ENCODE peak calls at places on chromosomes 16 and 17, in five cellular contexts. One of them, this sample, is unnamed.

GRCh38 chr16:351804-352520 is 561 bp downstream of the AXIN1 start:
- DNase-seq in IMR-90: no peak
- DNase-seq in GM12878: no peak
- DNase-seq in PC-3: no peak
- DNase-seq in endodermal cell: no peak
- DNase-seq in this sample: no peak

GRCh38 chr17:81440511-81441244 is 45.4 kb downstream of the BAHCC1 start:
- DNase-seq in IMR-90: no peak
- DNase-seq in GM12878: no peak
- DNase-seq in PC-3: peak
- DNase-seq in endodermal cell: peak
- DNase-seq in this sample: no peak

GRCh38 chr16:58753711-58754134 is 19.6 kb upstream of the GOT2 start:
- DNase-seq in IMR-90: no peak
- DNase-seq in GM12878: no peak
- DNase-seq in PC-3: no peak
- DNase-seq in endodermal cell: peak
- DNase-seq in this sample: no peak

GRCh38 chr17:49996121-49996494 is 1.1 kb upstream of the DLX3 start:
- DNase-seq in IMR-90: no peak
- DNase-seq in GM12878: no peak
- DNase-seq in PC-3: no peak
- DNase-seq in endodermal cell: no peak
- DNase-seq in this sample: no peak

GRCh38 chr16:27444015-27444414 is 42.0 kb downstream of the IL21R start:
- DNase-seq in IMR-90: peak
- DNase-seq in GM12878: no peak
- DNase-seq in PC-3: no peak
- DNase-seq in endodermal cell: peak
- DNase-seq in this sample: no peak

GRCh38 chr16:84136331-84137125 is 8.4 kb downstream of the HSDL1 start:
- DNase-seq in IMR-90: peak
- DNase-seq in GM12878: no peak
- DNase-seq in PC-3: no peak
- DNase-seq in endodermal cell: no peak
- DNase-seq in this sample: no peak

GRCh38 chr17:40065041-40065770 is 2.4 kb downstream of the THRA start:
- DNase-seq in IMR-90: peak
- DNase-seq in GM12878: no peak
- DNase-seq in PC-3: no peak
- DNase-seq in endodermal cell: peak
- DNase-seq in this sample: no peak

GRCh38 chr17:43671075-43671692 is 9.5 kb upstream of the MEOX1 start:
- DNase-seq in IMR-90: no peak
- DNase-seq in GM12878: peak
- DNase-seq in PC-3: peak
- DNase-seq in endodermal cell: no peak
- DNase-seq in this sample: no peak

GRCh38 chr17:73320601-73321264 is 8.9 kb upstream of the CDC42EP4 start:
- DNase-seq in IMR-90: no peak
- DNase-seq in GM12878: no peak
- DNase-seq in PC-3: no peak
- DNase-seq in endodermal cell: no peak
- DNase-seq in this sample: no peak

GRCh38 chr17:4944554-4945175 is 3.7 kb downstream of the PFN1 start:
- DNase-seq in IMR-90: no peak
- DNase-seq in GM12878: no peak
- DNase-seq in PC-3: no peak
- DNase-seq in endodermal cell: peak
- DNase-seq in this sample: no peak

GRCh38 chr17:9902116-9902515 is 3.0 kb downstream of the RCVRN start:
- DNase-seq in IMR-90: peak
- DNase-seq in GM12878: no peak
- DNase-seq in PC-3: no peak
- DNase-seq in endodermal cell: peak
- DNase-seq in this sample: no peak

GRCh38 chr17:49913226-49914095 is 55.5 kb upstream of the DLX4 start:
- DNase-seq in IMR-90: peak
- DNase-seq in GM12878: no peak
- DNase-seq in PC-3: peak
- DNase-seq in endodermal cell: peak
- DNase-seq in this sample: no peak

GRCh38 chr17:15441315-15441714 is 26.1 kb downstream of the CDRT4 start:
- DNase-seq in IMR-90: peak
- DNase-seq in GM12878: no peak
- DNase-seq in PC-3: no peak
- DNase-seq in endodermal cell: no peak
- DNase-seq in this sample: no peak

GRCh38 chr17:31386542-31387075 is 4.9 kb upstream of the RAB11FIP4 start:
- DNase-seq in IMR-90: no peak
- DNase-seq in GM12878: no peak
- DNase-seq in PC-3: no peak
- DNase-seq in endodermal cell: no peak
- DNase-seq in this sample: no peak

GRCh38 chr17:19703106-19703775 is 13.1 kb downstream of the SLC47A2 start:
- DNase-seq in IMR-90: no peak
- DNase-seq in GM12878: no peak
- DNase-seq in PC-3: no peak
- DNase-seq in endodermal cell: peak
- DNase-seq in this sample: no peak

GRCh38 chr17:4769628-4770027 is 2.1 kb upstream of the TM4SF5 start:
- DNase-seq in IMR-90: no peak
- DNase-seq in GM12878: no peak
- DNase-seq in PC-3: peak
- DNase-seq in endodermal cell: no peak
- DNase-seq in this sample: no peak

GRCh38 chr17:40666366-40666765 is 1.4 kb upstream of the KRT222 start:
- DNase-seq in IMR-90: no peak
- DNase-seq in GM12878: no peak
- DNase-seq in PC-3: no peak
- DNase-seq in endodermal cell: no peak
- DNase-seq in this sample: no peak

GRCh38 chr17:51371732-51372151 is 111.4 kb downstream of the UTP18 start:
- DNase-seq in IMR-90: peak
- DNase-seq in GM12878: peak
- DNase-seq in PC-3: peak
- DNase-seq in endodermal cell: peak
- DNase-seq in this sample: no peak

GRCh38 chr17:56735842-56736241 is 97.9 kb downstream of the C17orf67 start:
- DNase-seq in IMR-90: no peak
- DNase-seq in GM12878: no peak
- DNase-seq in PC-3: no peak
- DNase-seq in endodermal cell: no peak
- DNase-seq in this sample: no peak

GRCh38 chr17:34613064-34614019 is 34.0 kb downstream of the TMEM132E start:
- DNase-seq in IMR-90: no peak
- DNase-seq in GM12878: no peak
- DNase-seq in PC-3: no peak
- DNase-seq in endodermal cell: peak
- DNase-seq in this sample: no peak

GRCh38 chr17:58577696-58578095 is 63.3 kb upstream of the MTMR4 start:
- DNase-seq in IMR-90: peak
- DNase-seq in GM12878: no peak
- DNase-seq in PC-3: peak
- DNase-seq in endodermal cell: peak
- DNase-seq in this sample: no peak

GRCh38 chr17:74332763-74333220 is 6.8 kb downstream of the KIF19 start:
- DNase-seq in IMR-90: no peak
- DNase-seq in GM12878: no peak
- DNase-seq in PC-3: no peak
- DNase-seq in endodermal cell: peak
- DNase-seq in this sample: no peak

GRCh38 chr17:31581491-31581890 is 190.0 kb downstream of the RAB11FIP4 start:
- DNase-seq in IMR-90: peak
- DNase-seq in GM12878: no peak
- DNase-seq in PC-3: no peak
- DNase-seq in endodermal cell: no peak
- DNase-seq in this sample: no peak

GRCh38 chr17:77728871-77729270 is 229.6 kb upstream of the TNRC6C start:
- DNase-seq in IMR-90: no peak
- DNase-seq in GM12878: no peak
- DNase-seq in PC-3: no peak
- DNase-seq in endodermal cell: peak
- DNase-seq in this sample: no peak

GRCh38 chr17:8896641-8897635 is 29.5 kb upstream of the PIK3R6 start:
- DNase-seq in IMR-90: no peak
- DNase-seq in GM12878: no peak
- DNase-seq in PC-3: no peak
- DNase-seq in endodermal cell: peak
- DNase-seq in this sample: no peak

GRCh38 chr17:81239714-81240555 is 817 bp downstream of the NDUFAF8 start:
- DNase-seq in IMR-90: peak
- DNase-seq in GM12878: no peak
- DNase-seq in PC-3: peak
- DNase-seq in endodermal cell: no peak
- DNase-seq in this sample: peak

GRCh38 chr17:73376152-73376551 is 64.4 kb upstream of the CDC42EP4 start:
- DNase-seq in IMR-90: no peak
- DNase-seq in GM12878: no peak
- DNase-seq in PC-3: no peak
- DNase-seq in endodermal cell: no peak
- DNase-seq in this sample: no peak

GRCh38 chr16:56993204-56993603 is 3.8 kb downstream of the NLRC5 start:
- DNase-seq in IMR-90: peak
- DNase-seq in GM12878: no peak
- DNase-seq in PC-3: no peak
- DNase-seq in endodermal cell: no peak
- DNase-seq in this sample: no peak

GRCh38 chr17:56593741-56594527 is 435 bp downstream of the NOG start:
- DNase-seq in IMR-90: peak
- DNase-seq in GM12878: no peak
- DNase-seq in PC-3: peak
- DNase-seq in endodermal cell: peak
- DNase-seq in this sample: no peak

DNA sequence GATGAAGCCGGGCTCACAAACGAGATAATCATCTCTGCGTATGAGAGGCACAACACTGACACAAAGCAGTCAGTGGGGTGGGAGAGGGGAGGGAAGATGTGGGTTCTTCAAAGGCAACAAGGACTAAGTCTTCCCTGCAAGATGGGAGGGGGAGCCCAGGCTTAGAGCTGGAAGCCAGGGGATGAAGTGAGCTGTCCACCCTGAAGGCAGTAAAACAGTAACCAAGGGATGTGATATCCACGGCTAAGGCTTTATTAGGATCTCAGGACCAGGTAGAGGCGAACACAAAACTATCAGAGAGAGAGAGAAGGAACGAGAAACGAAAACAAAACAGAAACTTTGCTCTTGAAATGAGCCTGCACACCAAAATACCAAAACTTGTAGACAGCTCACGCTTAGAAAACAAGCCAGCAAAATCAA is 115.9 kb downstream of the DYNLRB2 start:
- DNase-seq in IMR-90: no peak
- DNase-seq in GM12878: peak
- DNase-seq in PC-3: no peak
- DNase-seq in endodermal cell: no peak
- DNase-seq in this sample: no peak
- H3K4me3 ChIP-seq in IMR-90: no peak
- H3K4me3 ChIP-seq in GM12878: peak
- H3K4me3 ChIP-seq in PC-3: no peak
- H3K4me3 ChIP-seq in endodermal cell: no peak
- H3K4me3 ChIP-seq in this sample: no peak

DNA sequence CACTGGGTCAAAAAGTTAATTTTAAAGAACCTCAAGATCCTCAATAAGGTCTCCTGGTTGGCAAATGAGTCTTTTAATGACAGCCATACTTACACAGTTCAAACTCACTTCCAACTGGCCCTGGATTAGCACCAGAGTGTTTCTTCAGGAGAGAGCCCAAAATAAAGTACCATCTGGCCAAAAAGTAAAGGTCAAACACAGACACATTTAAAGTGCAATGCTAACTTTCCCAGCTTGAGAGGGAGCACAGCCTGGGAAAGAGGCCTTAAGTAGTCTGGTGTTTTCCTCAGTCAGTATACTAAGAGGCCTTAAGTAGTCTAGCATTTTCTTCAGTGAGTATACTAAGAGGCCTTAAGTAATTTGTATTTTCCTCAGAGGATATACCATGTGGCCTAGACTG is 46.6 kb upstream of the ERN1 start:
- DNase-seq in IMR-90: no peak
- DNase-seq in GM12878: no peak
- DNase-seq in PC-3: no peak
- DNase-seq in endodermal cell: no peak
- DNase-seq in this sample: no peak
- H3K9ac ChIP-seq in IMR-90: no peak
- H3K9ac ChIP-seq in GM12878: no peak
- H3K9ac ChIP-seq in PC-3: no peak
- H3K9ac ChIP-seq in endodermal cell: no peak
- H3K9ac ChIP-seq in this sample: no peak

GRCh38 chr16:50247123-50247905 is 19.0 kb upstream of the ADCY7 start:
- DNase-seq in IMR-90: no peak
- DNase-seq in GM12878: no peak
- DNase-seq in PC-3: no peak
- DNase-seq in endodermal cell: no peak
- DNase-seq in this sample: no peak

GRCh38 chr16:50244504-50245416 is 21.6 kb upstream of the ADCY7 start:
- DNase-seq in IMR-90: no peak
- DNase-seq in GM12878: no peak
- DNase-seq in PC-3: peak
- DNase-seq in endodermal cell: peak
- DNase-seq in this sample: no peak

GRCh38 chr16:50244140-50244503 is 22.2 kb upstream of the ADCY7 start:
- DNase-seq in IMR-90: peak
- DNase-seq in GM12878: no peak
- DNase-seq in PC-3: peak
- DNase-seq in endodermal cell: no peak
- DNase-seq in this sample: no peak

GRCh38 chr16:50246299-50247122 is 19.8 kb upstream of the ADCY7 start:
- DNase-seq in IMR-90: no peak
- DNase-seq in GM12878: no peak
- DNase-seq in PC-3: no peak
- DNase-seq in endodermal cell: peak
- DNase-seq in this sample: no peak

GRCh38 chr16:50245417-50246298 is 20.7 kb upstream of the ADCY7 start:
- DNase-seq in IMR-90: peak
- DNase-seq in GM12878: no peak
- DNase-seq in PC-3: peak
- DNase-seq in endodermal cell: peak
- DNase-seq in this sample: no peak
- TF ChIP-seq CTCF in IMR-90: peak
- TF ChIP-seq CTCF in GM12878: no peak
- TF ChIP-seq CTCF in PC-3: no peak
- TF ChIP-seq CTCF in endodermal cell: peak
- TF ChIP-seq CTCF in this sample: peak

GRCh38 chr17:63676540-63676933 is 23.4 kb downstream of the LIMD2 start:
- DNase-seq in IMR-90: no peak
- DNase-seq in GM12878: no peak
- DNase-seq in PC-3: no peak
- DNase-seq in endodermal cell: no peak
- DNase-seq in this sample: no peak

GRCh38 chr17:63680700-63681099 is 19.2 kb downstream of the LIMD2 start:
- DNase-seq in IMR-90: no peak
- DNase-seq in GM12878: no peak
- DNase-seq in PC-3: no peak
- DNase-seq in endodermal cell: no peak
- DNase-seq in this sample: no peak

GRCh38 chr17:63679214-63679613 is 20.7 kb downstream of the LIMD2 start:
- DNase-seq in IMR-90: no peak
- DNase-seq in GM12878: no peak
- DNase-seq in PC-3: no peak
- DNase-seq in endodermal cell: peak
- DNase-seq in this sample: no peak

GRCh38 chr17:63675607-63676539 is 24.1 kb downstream of the LIMD2 start:
- DNase-seq in IMR-90: peak
- DNase-seq in GM12878: no peak
- DNase-seq in PC-3: peak
- DNase-seq in endodermal cell: peak
- DNase-seq in this sample: no peak

GRCh38 chr17:63675231-63675606 is 24.7 kb downstream of the LIMD2 start:
- DNase-seq in IMR-90: no peak
- DNase-seq in GM12878: no peak
- DNase-seq in PC-3: no peak
- DNase-seq in endodermal cell: peak
- DNase-seq in this sample: no peak
- H3K4me3 ChIP-seq in IMR-90: no peak
- H3K4me3 ChIP-seq in GM12878: no peak
- H3K4me3 ChIP-seq in PC-3: peak
- H3K4me3 ChIP-seq in endodermal cell: no peak
- H3K4me3 ChIP-seq in this sample: no peak